ENCODE peak calls at places on chromosome 17, in four cellular contexts. O is effector memory CD8-positive, alpha-beta T cell; D is CD8-positive, alpha-beta memory T cell; R is NCI-H2029. A is an unnamed sample.

GRCh38 chr17:33154869-33155455 is 138.1 kb downstream of the ASIC2 start:
- DNase-seq in O (no peak), R (no peak), D (no peak), A (no peak)

GRCh38 chr17:56966277-56966676 is 5.4 kb upstream of the COIL start:
- DNase-seq in R (peak; percentile 20), D (no peak), O (no peak), A (peak; percentile 67)

GRCh38 chr17:77036136-77036840 is 104.5 kb upstream of the SEC14L1 start:
- DNase-seq in O (no peak), D (no peak), R (no peak), A (no peak)

GRCh38 chr17:45408611-45409421 is 23.9 kb downstream of the ARHGAP27 start:
- DNase-seq in O (no peak), R (no peak), D (no peak), A (no peak)

GRCh38 chr17:44200478-44201155 is 933 bp upstream of the ATXN7L3 start:
- DNase-seq in R (no peak), D (no peak), O (no peak), A (no peak)

GRCh38 chr17:79607941-79608728 is 2.7 kb downstream of the RBFOX3 start:
- DNase-seq in O (no peak), R (no peak), D (no peak), A (no peak)

GRCh38 chr17:10557422-10557821 is 8.0 kb upstream of the MYH2 start:
- DNase-seq in D (no peak), O (no peak), R (no peak), A (no peak)

GRCh38 chr17:80803451-80804428 is 187.9 kb upstream of the CHMP6 start:
- DNase-seq in R (no peak), D (no peak), O (no peak), A (no peak)

GRCh38 chr17:228223-228615 is 46.8 kb upstream of the DOC2B start:
- DNase-seq in R (no peak), D (no peak), O (no peak), A (no peak)

GRCh38 chr17:48586355-48586924 is 3.6 kb downstream of the HOXB3 start:
- DNase-seq in D (no peak), R (no peak), O (no peak), A (peak; percentile 31)